ENCODE peak calls at places on chromosomes 11 and 22, in nine cellular contexts. Z, A, C, X, H, O, P, E and L are unnamed samples.

GRCh38 chr22:24104307-24105017 is 76.8 kb upstream of the SUSD2 start:
- DNase-seq in P (no peak), H (no peak), O (no peak), E (no peak), C (no peak), X (no peak), Z (peak), A (no peak), L (peak)

GRCh38 chr11:28448186-28448585 is 340.0 kb downstream of the METTL15 start:
- DNase-seq in E (no peak), O (no peak), A (no peak), Z (no peak), X (no peak), C (no peak), H (no peak), P (no peak), L (no peak)

GRCh38 chr22:38864361-38865191 is 7.4 kb downstream of the CBX6 start:
- DNase-seq in Z (peak), C (peak), O (peak), H (no peak), E (no peak), A (peak), P (no peak), X (peak), L (peak)

GRCh38 chr11:123559418-123559817 is 95.0 kb downstream of the SCN3B start:
- DNase-seq in X (no peak), A (no peak), H (no peak), P (no peak), Z (no peak), E (no peak), C (no peak), O (no peak), L (no peak)

GRCh38 chr22:38740754-38741153 is 15.0 kb downstream of the SUN2 start:
- DNase-seq in A (no peak), P (no peak), O (no peak), E (no peak), C (no peak), H (no peak), X (no peak), Z (no peak), L (no peak)

GRCh38 chr22:20565761-20566160 is 58.4 kb downstream of the MED15 start:
- DNase-seq in E (no peak), Z (peak), O (no peak), C (no peak), H (no peak), P (no peak), X (no peak), A (no peak), L (no peak)

GRCh38 chr11:19474211-19474610 is 233.5 kb upstream of the E2F8 start:
- DNase-seq in P (no peak), C (no peak), A (no peak), X (no peak), E (no peak), H (no peak), O (no peak), Z (no peak), L (no peak)

GRCh38 chr11:78798567-78799170 is 224.0 kb upstream of the NARS2 start:
- DNase-seq in A (peak), O (peak), P (peak), X (peak), H (peak), E (no peak), Z (peak), C (no peak), L (peak)

GRCh38 chr22:45317551-45318167 is 7.9 kb downstream of the FAM118A start:
- DNase-seq in O (peak), A (no peak), C (peak), E (no peak), H (no peak), P (peak), Z (no peak), X (no peak), L (no peak)

GRCh38 chr11:118265954-118266353 is 1.9 kb upstream of the MPZL2 start:
- DNase-seq in Z (no peak), O (peak), P (no peak), A (no peak), H (no peak), E (no peak), C (peak), X (no peak), L (no peak)

GRCh38 chr11:15955595-15955994 is 400.8 kb downstream of the SOX6 start:
- DNase-seq in X (no peak), O (no peak), E (no peak), Z (no peak), H (no peak), C (no peak), A (no peak), P (no peak), L (no peak)

GRCh38 chr11:34132261-34132965 is 27.0 kb downstream of the NAT10 start:
- DNase-seq in X (no peak), A (no peak), E (no peak), H (no peak), P (no peak), O (no peak), Z (no peak), C (no peak), L (no peak)

GRCh38 chr11:5686426-5686825 is 1.6 kb upstream of the TRIM5 start:
- DNase-seq in O (no peak), E (no peak), A (no peak), P (no peak), H (no peak), C (no peak), X (no peak), Z (no peak), L (no peak)

GRCh38 chr11:5688482-5688881 is 1.1 kb upstream of the TRIM22 start:
- DNase-seq in H (no peak), P (no peak), C (no peak), Z (no peak), E (no peak), A (no peak), X (no peak), O (no peak), L (no peak)

GRCh38 chr11:5679811-5680210 is 5.1 kb downstream of the TRIM5 start:
- DNase-seq in O (no peak), P (no peak), A (no peak), H (no peak), C (no peak), E (no peak), Z (no peak), X (no peak), L (no peak)

GRCh38 chr11:5689551-5689983 is at the start of gene TRIM22:
- DNase-seq in E (no peak), P (peak), Z (no peak), H (no peak), O (peak), A (peak), C (peak), X (peak), L (no peak)

DNA sequence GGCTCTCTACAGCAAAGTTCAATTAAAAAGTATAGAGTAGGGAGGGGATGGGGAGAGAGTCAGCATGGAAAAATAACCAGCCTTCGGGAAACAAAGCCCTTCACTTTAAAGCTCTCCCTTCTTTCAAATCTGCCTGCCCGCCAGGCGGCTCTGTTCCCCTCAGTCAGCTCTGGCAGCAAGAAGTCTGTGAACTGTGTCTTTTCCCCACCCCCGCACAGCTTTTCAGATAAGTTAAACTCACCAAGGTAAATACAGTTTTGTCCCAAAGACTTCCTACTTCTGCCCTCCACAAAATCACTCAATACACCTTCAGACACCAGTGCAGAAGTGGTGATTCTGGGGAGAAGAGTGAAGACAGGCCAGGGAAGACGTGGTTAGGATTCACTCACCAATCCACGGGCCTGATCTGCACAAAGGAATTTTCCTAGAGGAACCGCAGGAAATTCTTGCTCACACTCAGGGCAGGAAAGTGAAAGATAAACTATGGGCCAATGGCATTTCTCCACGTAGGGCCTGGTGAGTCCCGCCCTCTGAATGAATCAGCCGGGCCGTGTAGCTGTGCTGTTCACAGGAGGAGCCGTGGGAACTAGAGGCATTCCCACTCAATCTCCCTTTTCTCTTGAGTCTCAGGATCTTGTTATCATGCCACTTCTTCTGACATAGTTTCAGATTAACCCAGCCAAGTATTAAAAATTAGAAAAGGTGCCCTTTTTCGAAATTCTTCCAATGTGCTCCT is at the start of gene TRIM5:
- DNase-seq in H (peak), C (peak), Z (peak), O (peak), X (peak), A (peak), E (no peak), P (peak), L (peak)
- TF ChIP-seq POLR2A in H (peak), C (no peak), Z (no peak), O (no peak), X (peak), A (peak), E (peak), P (peak), L (peak)

DNA sequence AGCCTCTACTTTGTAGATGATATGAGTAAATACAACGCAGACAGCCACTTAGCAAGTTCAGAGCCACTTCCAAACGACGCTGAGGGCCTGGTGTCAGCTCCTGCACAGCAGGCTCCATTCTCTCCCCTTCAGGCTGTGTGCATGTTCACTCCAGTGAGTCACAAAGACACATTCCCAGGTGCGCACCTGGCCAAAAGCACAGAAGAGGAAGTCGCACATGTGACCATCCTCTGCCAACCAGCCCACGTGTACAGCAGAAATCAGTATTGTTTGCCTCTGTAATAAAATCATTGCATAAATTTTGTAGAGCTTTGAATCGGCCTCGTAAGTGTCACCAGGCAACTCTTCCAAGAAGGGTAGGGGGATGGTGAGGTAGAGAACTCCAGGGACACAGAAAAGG is 19.5 kb upstream of the TPH1 start:
- DNase-seq in P (no peak), H (no peak), O (no peak), C (peak), E (no peak), Z (peak), X (no peak), A (no peak), L (no peak)
- H3K27ac ChIP-seq in P (no peak), H (no peak), O (no peak), C (no peak), E (no peak), Z (no peak), X (no peak), A (no peak), L (no peak)

GRCh38 chr11:64268028-64268686 is 16.3 kb downstream of the BAD start:
- DNase-seq in X (no peak), H (no peak), A (no peak), E (peak), P (no peak), Z (peak), O (no peak), C (peak), L (no peak)
- TF ChIP-seq POLR2A in X (no peak), H (no peak), A (no peak), E (no peak), P (no peak), Z (no peak), O (no peak), C (no peak), L (no peak)

GRCh38 chr22:48740731-48741405 is 1086.8 kb downstream of the BRD1 start:
- DNase-seq in P (no peak), C (no peak), Z (peak), X (no peak), H (no peak), A (no peak), E (peak), O (peak), L (peak)
- H3K27ac ChIP-seq in P (no peak), C (no peak), Z (no peak), X (no peak), H (no peak), A (no peak), E (no peak), O (no peak), L (no peak)

GRCh38 chr11:117097567-117098268 is 510 bp downstream of the SIK3 start:
- DNase-seq in E (peak), P (peak), C (peak), O (peak), H (peak), X (peak), Z (no peak), A (peak), L (peak)

GRCh38 chr11:117096140-117096972 is 1.9 kb downstream of the SIK3 start:
- DNase-seq in A (no peak), C (no peak), O (no peak), E (no peak), P (no peak), H (no peak), Z (no peak), X (no peak), L (peak)

GRCh38 chr11:117099681-117100080 is 1.5 kb upstream of the SIK3 start:
- DNase-seq in E (no peak), A (no peak), X (no peak), C (no peak), H (no peak), P (no peak), O (no peak), Z (no peak), L (no peak)

GRCh38 chr11:117096973-117097566 is 1.2 kb downstream of the SIK3 start:
- DNase-seq in P (no peak), X (no peak), C (no peak), H (no peak), O (no peak), Z (no peak), A (no peak), E (no peak), L (no peak)

DNA sequence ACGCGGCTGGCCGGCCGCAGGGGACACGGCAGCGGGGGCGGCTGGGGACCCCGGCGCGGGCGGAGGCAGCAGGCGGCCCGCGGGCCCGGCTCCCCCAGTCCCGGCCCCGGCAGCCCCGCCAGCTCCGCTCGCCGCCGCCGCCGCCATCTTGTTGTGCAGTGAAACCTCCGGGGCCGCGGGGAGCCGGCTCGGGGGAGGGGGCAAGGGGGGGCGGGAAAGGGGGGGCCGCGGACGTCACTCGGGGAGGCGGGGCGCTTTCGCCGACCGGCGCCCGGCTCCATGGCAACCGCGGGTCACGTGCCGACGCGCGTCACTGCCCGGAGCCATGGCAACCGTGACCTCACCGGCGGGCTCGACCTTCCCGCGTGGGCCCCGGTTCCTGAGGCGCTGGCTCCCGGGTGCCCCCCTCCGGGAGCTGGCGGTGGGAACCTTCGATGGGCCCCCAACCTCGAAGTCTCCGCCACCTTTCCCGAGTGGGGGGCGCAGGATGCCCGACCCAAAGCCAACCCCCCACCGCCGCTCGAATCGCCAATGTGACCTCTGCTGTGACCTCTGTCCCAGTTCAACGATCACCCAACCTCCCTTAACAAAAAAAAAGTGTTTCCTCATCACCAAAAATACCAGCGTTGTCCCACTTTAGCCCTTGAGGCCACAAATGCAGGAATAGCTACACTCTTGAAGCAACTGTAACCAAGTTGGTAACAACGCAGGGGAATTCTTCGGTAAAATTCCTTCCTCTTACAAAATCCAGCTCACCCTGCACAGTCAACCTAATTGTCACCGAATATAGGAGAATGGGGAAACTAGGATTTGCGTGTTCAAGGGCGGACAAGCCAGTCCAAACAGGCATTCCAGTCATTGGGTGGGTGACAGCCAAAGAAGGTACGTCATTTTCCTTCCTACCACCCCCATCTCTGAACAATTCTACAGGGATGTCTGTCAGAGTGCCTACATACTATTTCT is at the start of gene SIK3:
- DNase-seq in H (peak), Z (peak), E (peak), C (peak), X (peak), O (peak), A (peak), P (peak), L (peak)
- TF ChIP-seq POLR2A in H (peak), Z (peak), E (no peak), C (peak), X (peak), O (no peak), A (peak), P (peak), L (peak)

DNA sequence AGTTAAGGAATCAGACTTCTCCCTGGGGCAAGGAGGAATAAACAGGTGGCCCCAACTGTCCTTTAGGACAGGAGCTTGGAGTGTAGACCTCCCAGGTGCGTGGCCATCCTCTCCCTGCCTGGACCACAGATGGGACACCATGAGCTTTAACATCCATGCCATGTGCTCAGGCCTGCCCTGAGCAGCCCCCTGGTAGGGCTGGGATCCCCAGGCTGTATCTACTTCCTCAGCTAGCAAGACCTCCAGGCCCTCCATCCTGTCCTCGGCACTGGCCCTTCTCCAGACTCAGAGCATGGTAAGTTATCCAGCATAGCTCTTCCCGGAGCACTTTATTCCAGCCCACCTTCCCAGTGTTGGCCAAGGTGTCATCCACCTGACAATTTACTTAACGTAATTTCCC is 5.7 kb downstream of the CD6 start:
- DNase-seq in C (no peak), Z (no peak), H (no peak), E (no peak), P (no peak), A (no peak), O (no peak), X (no peak), L (no peak)
- H3K27ac ChIP-seq in C (no peak), Z (peak), H (no peak), E (no peak), P (no peak), A (no peak), O (no peak), X (no peak), L (no peak)